ENCODE peak calls at places on chromosomes 11 and 22, in seven cellular contexts. T is NAMALWA; K is DMS153; O is stimulated activated CD4-positive, alpha-beta T cell treated with anti-CD3 and anti-CD28 coated beads, Interleukin-15, amount 100 ng/mL, for 24 hours; B is IMR-90; E is transverse colon; Y is NCI-H1694 treated with DMSO at 0.1 percent for 48 hours. Z is an unnamed sample.

GRCh38 chr22:38074181-38075104 is 9.5 kb downstream of the SLC16A8 start:
- DNase-seq in T (no peak), K (no peak), O (no peak), B (peak), E (no peak), Y (no peak), Z (no peak)

GRCh38 chr22:23268877-23269276 is 88.6 kb downstream of the BCR start:
- DNase-seq in T (peak), K (no peak), O (no peak), B (no peak), E (no peak), Y (no peak), Z (no peak)

GRCh38 chr11:114019046-114019445 is 40.5 kb upstream of the ZBTB16 start:
- DNase-seq in T (no peak), K (no peak), O (no peak), B (no peak), E (no peak), Y (no peak), Z (no peak)

GRCh38 chr22:41237707-41238569 is 2.8 kb downstream of the CHADL start:
- DNase-seq in T (peak), K (peak), O (peak), B (peak), E (peak), Y (no peak), Z (no peak)

GRCh38 chr11:11985016-11985715 is 23.3 kb downstream of the DKK3 start:
- DNase-seq in T (no peak), K (no peak), O (no peak), B (peak), E (no peak), Y (no peak), Z (no peak)

GRCh38 chr11:118609380-118610219 is 2.2 kb downstream of the PHLDB1 start:
- DNase-seq in T (no peak), K (no peak), O (peak), B (peak), E (no peak), Y (no peak), Z (no peak)

GRCh38 chr22:36884314-36885158 is 23.7 kb downstream of the NCF4 start:
- DNase-seq in T (no peak), K (no peak), O (no peak), B (no peak), E (no peak), Y (no peak), Z (no peak)

GRCh38 chr11:2267306-2267861 is 3.0 kb downstream of the ASCL2 start:
- DNase-seq in T (no peak), K (no peak), O (no peak), B (no peak), E (no peak), Y (no peak), Z (no peak)

GRCh38 chr11:116950210-116950609 is 112.8 kb upstream of the APOA1 start:
- DNase-seq in T (no peak), K (no peak), O (no peak), B (no peak), E (no peak), Y (no peak), Z (no peak)

GRCh38 chr11:44727373-44728084 is 767 bp downstream of the TSPAN18 start:
- DNase-seq in T (peak), K (no peak), O (peak), B (peak), E (peak), Y (peak), Z (peak)

GRCh38 chr11:116843661-116844060 is 6.2 kb upstream of the APOA1 start:
- DNase-seq in T (no peak), K (no peak), O (no peak), B (no peak), E (no peak), Y (no peak), Z (no peak)

GRCh38 chr11:111917312-111917711 is 1.4 kb upstream of the C11orf52 start:
- DNase-seq in T (no peak), K (no peak), O (no peak), B (no peak), E (no peak), Y (no peak), Z (no peak)

GRCh38 chr11:78796956-78797355 is 222.3 kb upstream of the NARS2 start:
- DNase-seq in T (no peak), K (no peak), O (no peak), B (peak), E (no peak), Y (no peak), Z (no peak)

GRCh38 chr11:118705796-118706545 is 26.5 kb upstream of the TREH start:
- DNase-seq in T (no peak), K (no peak), O (no peak), B (no peak), E (no peak), Y (peak), Z (no peak)

GRCh38 chr22:48743601-48744282 is 1083.9 kb downstream of the BRD1 start:
- DNase-seq in T (no peak), K (no peak), O (no peak), B (no peak), E (no peak), Y (no peak), Z (no peak)

GRCh38 chr11:101401245-101401644 is 182.6 kb downstream of the TRPC6 start:
- DNase-seq in T (no peak), K (no peak), O (no peak), B (peak), E (no peak), Y (no peak), Z (no peak)

GRCh38 chr11:69950120-69950519 is 128.0 kb upstream of the ANO1 start:
- DNase-seq in T (peak), K (no peak), O (peak), B (peak), E (peak), Y (no peak), Z (no peak)

GRCh38 chr11:58654079-58654907 is 31.8 kb downstream of the CNTF start:
- DNase-seq in T (peak), K (peak), O (peak), B (peak), E (peak), Y (peak), Z (peak)

GRCh38 chr11:56751480-56751879 is 3.0 kb upstream of the OR9G4 start:
- DNase-seq in T (no peak), K (no peak), O (no peak), B (no peak), E (no peak), Y (no peak), Z (no peak)

GRCh38 chr11:69716099-69716498 is 12.3 kb upstream of the FGF19 start:
- DNase-seq in T (no peak), K (no peak), O (no peak), B (no peak), E (no peak), Y (no peak), Z (no peak)

GRCh38 chr11:66789097-66789890 is 53.9 kb upstream of the RCE1 start:
- DNase-seq in T (no peak), K (no peak), O (no peak), B (peak), E (no peak), Y (no peak), Z (no peak)

GRCh38 chr11:61080526-61080925 is 21.8 kb upstream of the CD5 start:
- DNase-seq in T (no peak), K (no peak), O (no peak), B (no peak), E (no peak), Y (no peak), Z (no peak)

GRCh38 chr11:69170704-69171103 is 15.0 kb downstream of the SMIM38 start:
- DNase-seq in T (no peak), K (no peak), O (no peak), B (no peak), E (no peak), Y (no peak), Z (no peak)

GRCh38 chr11:16312242-16312641 is 44.1 kb downstream of the SOX6 start:
- DNase-seq in T (no peak), K (peak), O (no peak), B (no peak), E (no peak), Y (no peak), Z (no peak)

GRCh38 chr11:540583-541432 is 3.5 kb downstream of the LRRC56 start:
- DNase-seq in T (no peak), K (no peak), O (no peak), B (no peak), E (no peak), Y (no peak), Z (no peak)

GRCh38 chr11:67463680-67464410 is 5.2 kb downstream of the TMEM134 start:
- DNase-seq in T (no peak), K (peak), O (no peak), B (no peak), E (peak), Y (no peak), Z (no peak)

GRCh38 chr11:113334183-113334582 is 19.8 kb downstream of the TTC12 start:
- DNase-seq in T (no peak), K (no peak), O (no peak), B (no peak), E (no peak), Y (no peak), Z (no peak)

GRCh38 chr11:118373871-118374270 is 14.5 kb downstream of the UBE4A start:
- DNase-seq in T (no peak), K (no peak), O (no peak), B (no peak), E (no peak), Y (no peak), Z (no peak)

GRCh38 chr11:45343988-45344387 is 57.8 kb upstream of the SYT13 start:
- DNase-seq in T (no peak), K (no peak), O (no peak), B (no peak), E (no peak), Y (no peak), Z (no peak)

GRCh38 chr11:61392991-61393595 is 706 bp downstream of the TMEM216 start:
- DNase-seq in T (peak), K (no peak), O (no peak), B (peak), E (no peak), Y (peak), Z (no peak)

GRCh38 chr11:32118025-32118974 is 27.4 kb downstream of the RCN1 start:
- DNase-seq in T (no peak), K (no peak), O (no peak), B (peak), E (no peak), Y (no peak), Z (no peak)

GRCh38 chr11:34234086-34234740 is 123.6 kb downstream of the ABTB2 start:
- DNase-seq in T (peak), K (no peak), O (peak), B (peak), E (peak), Y (no peak), Z (no peak)

GRCh38 chr11:44609028-44609782 is 43.7 kb downstream of the CD82 start:
- DNase-seq in T (peak), K (peak), O (peak), B (no peak), E (peak), Y (peak), Z (no peak)

GRCh38 chr22:26903030-26903856 is 245.9 kb downstream of the MIAT start:
- DNase-seq in T (no peak), K (no peak), O (peak), B (no peak), E (peak), Y (no peak), Z (no peak)

GRCh38 chr11:68009391-68010000 is 631 bp upstream of the ALDH3B1 start:
- DNase-seq in T (peak), K (no peak), O (peak), B (peak), E (no peak), Y (no peak), Z (no peak)

GRCh38 chr11:134562176-134562575 is 150.1 kb upstream of the B3GAT1 start:
- DNase-seq in T (no peak), K (no peak), O (no peak), B (no peak), E (no peak), Y (no peak), Z (no peak)

GRCh38 chr11:91625495-91625894 is 599.1 kb upstream of the FAT3 start:
- DNase-seq in T (peak), K (no peak), O (no peak), B (no peak), E (no peak), Y (no peak), Z (no peak)